ENCODE peak calls at places on chromosome 15, in eight cellular contexts. Z is breast epithelium, K is sigmoid colon, Y is stomach, U is HL-60, F is transverse colon, V is suprapubic skin, A is spleen. O is an unnamed sample.
A peak's percentile ranks its signal among the peaks of the same experiment; 100 is the strongest.

GRCh38 chr15:62087671-62088360 is 21.0 kb downstream of the C2CD4A start:
- DNase-seq in Z (no peak), K (no peak), Y (no peak), U (no peak), F (no peak), V (no peak), A (no peak), O (no peak)

GRCh38 chr15:100902436-100903190 is 16.5 kb upstream of the LRRK1 start:
- DNase-seq in Z (peak; percentile 93), K (peak; percentile 97), Y (peak; percentile 77), U (peak; percentile 62), F (peak; percentile 83), V (peak; percentile 89), A (peak; percentile 90), O (peak; percentile 97)

GRCh38 chr15:68335251-68335650 is 57.7 kb downstream of the FEM1B start:
- DNase-seq in Z (peak; percentile 91), K (no peak), Y (no peak), U (no peak), F (no peak), V (no peak), A (peak; percentile 81), O (peak; percentile 35)

GRCh38 chr15:81115054-81115939 is 18.8 kb upstream of the CFAP161 start:
- DNase-seq in Z (no peak), K (no peak), Y (no peak), U (peak; percentile 12), F (no peak), V (no peak), A (no peak), O (no peak)

GRCh38 chr15:37582852-37583251 is 351.6 kb upstream of the TMCO5A start:
- DNase-seq in Z (no peak), K (no peak), Y (no peak), U (no peak), F (no peak), V (no peak), A (peak; percentile 56), O (no peak)

GRCh38 chr15:89494941-89495637 is 1.3 kb downstream of the RHCG start:
- DNase-seq in Z (no peak), K (peak; percentile 40), Y (no peak), U (peak; percentile 25), F (peak; percentile 44), V (peak; percentile 21), A (no peak), O (no peak)

GRCh38 chr15:60000824-60001641 is 3.1 kb upstream of the FOXB1 start:
- DNase-seq in Z (no peak), K (no peak), Y (no peak), U (no peak), F (no peak), V (no peak), A (no peak), O (no peak)

GRCh38 chr15:68028808-68029207 is 25.3 kb upstream of the PIAS1 start:
- DNase-seq in Z (no peak), K (no peak), Y (no peak), U (peak; percentile 38), F (no peak), V (no peak), A (no peak), O (no peak)

GRCh38 chr15:91311986-91312385 is 211.9 kb downstream of the SV2B start:
- DNase-seq in Z (no peak), K (no peak), Y (no peak), U (peak; percentile 57), F (no peak), V (no peak), A (no peak), O (no peak)

GRCh38 chr15:69035205-69035917 is 20.9 kb downstream of the NOX5 start:
- DNase-seq in Z (peak; percentile 56), K (no peak), Y (peak; percentile 56), U (peak; percentile 40), F (peak; percentile 26), V (no peak), A (no peak), O (peak; percentile 67)

GRCh38 chr15:82812994-82813393 is 3.6 kb downstream of the WHAMM start:
- DNase-seq in Z (no peak), K (no peak), Y (no peak), U (no peak), F (no peak), V (no peak), A (no peak), O (no peak)

GRCh38 chr15:96327155-96327741 is 3.3 kb upstream of the NR2F2 start:
- DNase-seq in Z (peak; percentile 18), K (no peak), Y (no peak), U (peak; percentile 74), F (no peak), V (no peak), A (no peak), O (peak; percentile 64)

GRCh38 chr15:51634591-51635198 is 12.1 kb upstream of the DMXL2 start:
- DNase-seq in Z (no peak), K (no peak), Y (no peak), U (no peak), F (no peak), V (no peak), A (no peak), O (no peak)

GRCh38 chr15:63110428-63111026 is 11.1 kb upstream of the LACTB start:
- DNase-seq in Z (no peak), K (no peak), Y (no peak), U (no peak), F (no peak), V (no peak), A (no peak), O (no peak)

GRCh38 chr15:89575656-89576416 is 567 bp downstream of the TICRR start:
- DNase-seq in Z (no peak), K (no peak), Y (no peak), U (peak; percentile 36), F (no peak), V (peak; percentile 77), A (no peak), O (no peak)

GRCh38 chr15:93047621-93048425 is 41.2 kb downstream of the RGMA start:
- DNase-seq in Z (no peak), K (no peak), Y (no peak), U (peak; percentile 64), F (no peak), V (no peak), A (no peak), O (no peak)

DNA sequence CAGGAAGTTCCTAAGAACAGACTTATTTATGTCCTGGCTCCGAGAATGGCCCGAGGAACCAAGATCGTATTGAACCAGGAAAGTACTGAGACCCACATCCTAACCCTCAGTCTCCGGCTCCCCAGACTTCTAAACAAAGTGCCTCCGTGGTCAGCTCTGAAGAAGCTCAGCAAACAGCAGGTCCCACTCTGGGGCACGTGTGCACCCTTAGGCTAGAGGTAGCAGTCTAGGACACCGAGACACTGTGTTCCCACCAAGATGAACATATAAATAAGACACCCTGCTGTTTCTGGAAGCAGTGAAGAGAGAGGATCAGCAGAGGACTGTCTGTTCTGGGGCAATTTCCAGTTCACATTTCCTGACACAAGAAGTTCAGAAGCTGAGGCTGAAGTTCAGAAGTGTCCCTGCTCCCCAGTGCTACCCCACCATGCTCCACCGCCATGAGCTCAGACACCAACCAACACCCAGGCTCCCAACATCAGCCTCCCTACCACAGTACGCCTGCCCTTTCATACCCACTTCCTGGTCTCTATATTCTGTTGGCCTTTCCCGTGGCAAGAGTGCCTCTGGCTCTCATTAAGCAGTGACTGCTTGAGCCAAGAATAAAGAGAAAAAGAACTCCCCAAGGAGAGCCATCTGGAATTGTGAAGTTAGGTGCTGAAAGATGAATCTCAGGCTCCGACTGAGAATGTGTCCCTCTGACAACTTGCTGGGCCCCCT is 307.2 kb downstream of the NTRK3 start:
- DNase-seq in Z (peak; percentile 63), K (no peak), Y (no peak), U (no peak), F (no peak), V (no peak), A (no peak), O (no peak)
- H3K27ac ChIP-seq in Z (peak overlapping the region; percentile 85), K (peak overlapping the region; percentile 21), Y (peak overlapping the region; percentile 63), U (no peak overlapping the region), F (peak overlapping the region; percentile 43), V (peak overlapping the region; percentile 85), A (peak overlapping the region; percentile 55), O (peak overlapping the region; percentile 74)

GRCh38 chr15:97941572-97941971 is 18.9 kb upstream of the ARRDC4 start:
- DNase-seq in Z (no peak), K (no peak), Y (no peak), U (no peak), F (no peak), V (no peak), A (no peak), O (no peak)

GRCh38 chr15:97947465-97948262 is 12.8 kb upstream of the ARRDC4 start:
- DNase-seq in Z (no peak), K (no peak), Y (no peak), U (no peak), F (peak; percentile 48), V (no peak), A (no peak), O (no peak)

GRCh38 chr15:97940993-97941392 is 19.5 kb upstream of the ARRDC4 start:
- DNase-seq in Z (no peak), K (no peak), Y (no peak), U (no peak), F (no peak), V (no peak), A (no peak), O (no peak)

GRCh38 chr15:97944724-97945123 is 15.8 kb upstream of the ARRDC4 start:
- DNase-seq in Z (no peak), K (no peak), Y (no peak), U (no peak), F (no peak), V (no peak), A (no peak), O (no peak)
- TF ChIP-seq POLR2AphosphoS5 in Z (no peak), K (no peak), Y (no peak), U (no peak), F (no peak), V (no peak), A (no peak), O (no peak)

GRCh38 chr15:99425666-99426301 is 140.0 kb upstream of the MEF2A start:
- DNase-seq in Z (no peak), K (peak; percentile 61), Y (peak; percentile 38), U (no peak), F (peak; percentile 11), V (peak; percentile 52), A (peak; percentile 59), O (no peak)
- TF ChIP-seq CTCF in Z (no peak), K (no peak), Y (peak; percentile 14), U (no peak), F (no peak), V (no peak), A (no peak), O (no peak)

DNA sequence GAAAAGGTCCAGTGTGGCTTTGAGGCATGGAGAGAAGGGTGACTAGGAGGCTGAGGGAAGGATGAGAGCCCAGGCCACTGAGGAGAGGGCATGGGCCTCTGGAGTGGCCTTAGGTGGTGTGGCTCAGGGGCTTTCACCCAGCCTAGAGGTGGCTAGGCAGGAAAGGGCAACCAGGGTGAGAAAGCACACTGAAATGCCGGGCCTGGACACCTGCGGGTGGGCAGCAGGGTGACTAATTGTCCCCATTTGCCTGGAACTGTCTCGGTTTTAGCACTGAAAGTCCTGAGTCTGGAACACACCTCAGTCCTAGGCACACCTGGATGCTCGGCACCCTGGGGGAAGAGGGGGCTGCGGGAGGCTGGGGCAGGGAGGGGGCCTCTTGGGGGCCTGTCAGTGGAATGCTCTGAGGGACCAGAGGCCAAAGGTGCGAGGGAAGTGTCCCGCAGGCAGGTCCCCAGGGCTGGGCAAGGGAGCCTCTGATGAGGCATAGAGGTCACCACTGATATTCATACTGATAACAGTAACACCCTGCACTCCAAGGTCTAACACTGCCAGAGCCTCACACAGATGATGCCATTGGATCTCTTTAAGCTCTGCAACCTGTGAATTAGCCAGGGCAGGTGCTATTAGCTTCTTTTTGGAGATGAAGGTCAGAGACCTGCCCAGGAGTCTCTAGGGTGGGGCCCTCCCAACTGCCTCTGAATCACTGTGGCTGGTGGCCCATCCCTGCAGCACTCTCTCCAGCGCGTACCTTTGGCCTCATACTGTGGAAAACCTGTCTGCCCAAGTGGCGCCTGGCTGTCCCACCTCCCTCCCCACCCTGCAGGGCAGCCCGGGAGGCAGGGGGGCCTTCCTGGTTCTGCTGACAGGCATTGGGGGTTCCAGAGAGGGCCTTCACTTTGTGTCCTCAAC is 3.0 kb upstream of the PHGR1 start:
- DNase-seq in Z (no peak), K (no peak), Y (peak; percentile 59), U (no peak), F (peak; percentile 89), V (no peak), A (no peak), O (no peak)
- H3K27ac ChIP-seq in Z (no peak overlapping the region), K (no peak overlapping the region), Y (peak overlapping the region; percentile 71), U (no peak overlapping the region), F (peak overlapping the region; percentile 97), V (no peak overlapping the region), A (no peak overlapping the region), O (no peak overlapping the region)